ENCODE peak calls at places on chromosome 1, in four cellular contexts. N, X, J and R are unnamed samples.

GRCh38 chr1:243882276-243882675 is 32.2 kb upstream of the AKT3 start:
- DNase-seq in N (no peak), X (no peak), J (peak; percentile 60), R (no peak)

GRCh38 chr1:62070384-62071011 is 124.2 kb upstream of the L1TD1 start:
- DNase-seq in N (no peak), X (peak; percentile 49), J (peak; percentile 59), R (no peak)

GRCh38 chr1:2119886-2120285 is 69.7 kb downstream of the PRKCZ start:
- DNase-seq in N (no peak), X (no peak), J (no peak), R (no peak)

GRCh38 chr1:211330282-211330936 is 3.8 kb downstream of the TRAF5 start:
- DNase-seq in N (peak; percentile 14), X (no peak), J (no peak), R (no peak)

GRCh38 chr1:2526824-2527552 is 592 bp upstream of the PANK4 start:
- DNase-seq in N (no peak), X (no peak), J (peak; percentile 94), R (no peak)

GRCh38 chr1:75725256-75725655 is 747 bp downstream of the ACADM start:
- DNase-seq in N (no peak), X (no peak), J (peak; percentile 36), R (no peak)

GRCh38 chr1:219350621-219351020 is 176.9 kb downstream of the LYPLAL1 start:
- DNase-seq in N (no peak), X (no peak), J (no peak), R (no peak)

GRCh38 chr1:58011978-58012377 is 534.5 kb downstream of the OMA1 start:
- DNase-seq in N (no peak), X (no peak), J (no peak), R (no peak)

GRCh38 chr1:54332781-54333585 is 73.2 kb downstream of the SSBP3 start:
- DNase-seq in N (no peak), X (no peak), J (no peak), R (no peak)

GRCh38 chr1:44985747-44986359 is 542 bp downstream of the EIF2B3 start:
- DNase-seq in N (no peak), X (no peak), J (peak; percentile 55), R (no peak)

GRCh38 chr1:27416387-27417111 is 24.1 kb downstream of the GPR3 start:
- DNase-seq in N (peak; percentile 81), X (peak; percentile 88), J (peak; percentile 80), R (peak; percentile 74)

GRCh38 chr1:43309626-43310025 is 8.8 kb downstream of the TIE1 start:
- DNase-seq in N (no peak), X (no peak), J (peak; percentile 42), R (no peak)

GRCh38 chr1:44532567-44532944 is 127.5 kb downstream of the RNF220 start:
- DNase-seq in N (no peak), X (no peak), J (no peak), R (no peak)

GRCh38 chr1:173862769-173863223 is 5.0 kb downstream of the GAS5 start:
- DNase-seq in N (peak; percentile 22), X (peak; percentile 58), J (peak; percentile 12), R (peak; percentile 49)

GRCh38 chr1:160129046-160129445 is 13.5 kb downstream of the ATP1A2 start:
- DNase-seq in N (no peak), X (no peak), J (peak; percentile 62), R (no peak)

GRCh38 chr1:5881526-5882222 is 110.6 kb downstream of the NPHP4 start:
- DNase-seq in N (no peak), X (no peak), J (no peak), R (no peak)

GRCh38 chr1:46467183-46467504 is 22.5 kb upstream of the DMBX1 start:
- DNase-seq in N (no peak), X (no peak), J (no peak), R (no peak)

GRCh38 chr1:228902781-228903572 is 167.7 kb downstream of the RHOU start:
- DNase-seq in N (no peak), X (no peak), J (peak; percentile 98), R (no peak)

GRCh38 chr1:192977089-192977706 is 82.0 kb downstream of the UCHL5 start:
- DNase-seq in N (no peak), X (peak; percentile 29), J (no peak), R (no peak)

GRCh38 chr1:61481313-61481712 is 243.6 kb downstream of the TM2D1 start:
- DNase-seq in N (no peak), X (no peak), J (peak; percentile 14), R (no peak)

GRCh38 chr1:26856604-26857469 is 6.1 kb upstream of the SFN start:
- DNase-seq in N (no peak), X (no peak), J (no peak), R (no peak)

GRCh38 chr1:64235910-64236309 is 32.5 kb downstream of the UBE2U start:
- DNase-seq in N (no peak), X (no peak), J (no peak), R (no peak)

GRCh38 chr1:160377585-160378206 is 10.8 kb downstream of the NHLH1 start:
- DNase-seq in N (no peak), X (peak; percentile 23), J (peak; percentile 90), R (no peak)

GRCh38 chr1:64228181-64228957 is 24.9 kb downstream of the UBE2U start:
- DNase-seq in N (no peak), X (no peak), J (peak; percentile 70), R (no peak)

GRCh38 chr1:34500451-34500850 is 254.4 kb upstream of the GJB5 start:
- DNase-seq in N (no peak), X (peak; percentile 74), J (peak; percentile 48), R (peak; percentile 19)

GRCh38 chr1:157442065-157442464 is 110.2 kb downstream of the FCRL5 start:
- DNase-seq in N (no peak), X (no peak), J (no peak), R (no peak)

GRCh38 chr1:59184506-59184905 is 112.4 kb upstream of the FGGY start:
- DNase-seq in N (no peak), X (no peak), J (no peak), R (no peak)

GRCh38 chr1:243595527-243596206 is 254.4 kb downstream of the AKT3 start:
- DNase-seq in N (no peak), X (no peak), J (peak; percentile 81), R (no peak)

GRCh38 chr1:27656157-27656893 is 15.7 kb downstream of the IFI6 start:
- DNase-seq in N (peak; percentile 58), X (peak; percentile 91), J (peak; percentile 95), R (no peak)

GRCh38 chr1:156499703-156500577 is 635 bp downstream of the MEF2D start:
- DNase-seq in N (peak; percentile 49), X (peak; percentile 63), J (peak; percentile 64), R (peak; percentile 44)

GRCh38 chr1:27574871-27575831 is 28.8 kb downstream of the AHDC1 start:
- DNase-seq in N (no peak), X (peak; percentile 92), J (peak; percentile 94), R (no peak)

GRCh38 chr1:45518910-45519309 is 2.8 kb downstream of the PRDX1 start:
- DNase-seq in N (peak; percentile 76), X (no peak), J (no peak), R (peak; percentile 67)

GRCh38 chr1:92961896-92962752 is 862 bp upstream of the DIPK1A start:
- DNase-seq in N (peak; percentile 93), X (peak; percentile 78), J (peak; percentile 81), R (peak; percentile 82)

GRCh38 chr1:151762941-151763921 is at the start of gene MRPL9:
- DNase-seq in N (peak; percentile 87), X (peak; percentile 90), J (peak; percentile 90), R (peak; percentile 89)

GRCh38 chr1:98221926-98222325 is 301.1 kb upstream of the DPYD start:
- DNase-seq in N (no peak), X (no peak), J (no peak), R (no peak)

GRCh38 chr1:89834078-89834704 is 13.4 kb downstream of the LRRC8D start:
- DNase-seq in N (no peak), X (no peak), J (no peak), R (no peak)
- H3K4me1 ChIP-seq in N (peaks cover 7% of the 10 kb centered on the region), X (peaks cover 80% of the 10 kb centered on the region), J (no peaks in the 10 kb centered on the region), R (no peaks in the 10 kb centered on the region)

GRCh38 chr1:41317356-41317755 is 43.9 kb upstream of the FOXO6 start:
- DNase-seq in N (no peak), X (no peak), J (peak; percentile 33), R (no peak)
- TF ChIP-seq EZH2phosphoT487 in N (no peak), X (no peak), J (no peak), R (no peak)

GRCh38 chr1:32394141-32394889 is at the start of gene BSDC1:
- DNase-seq in N (peak; percentile 96), X (peak; percentile 99), J (peak; percentile 99), R (peak; percentile 98)

GRCh38 chr1:32394890-32395415 is 712 bp upstream of the BSDC1 start:
- DNase-seq in N (no peak), X (no peak), J (no peak), R (no peak)

GRCh38 chr1:32392358-32392757 is 1.9 kb downstream of the BSDC1 start:
- DNase-seq in N (no peak), X (no peak), J (no peak), R (no peak)

GRCh38 chr1:32393832-32394140 is 455 bp downstream of the BSDC1 start:
- DNase-seq in N (peak; percentile 29), X (peak; percentile 75), J (peak; percentile 76), R (peak; percentile 62)

DNA sequence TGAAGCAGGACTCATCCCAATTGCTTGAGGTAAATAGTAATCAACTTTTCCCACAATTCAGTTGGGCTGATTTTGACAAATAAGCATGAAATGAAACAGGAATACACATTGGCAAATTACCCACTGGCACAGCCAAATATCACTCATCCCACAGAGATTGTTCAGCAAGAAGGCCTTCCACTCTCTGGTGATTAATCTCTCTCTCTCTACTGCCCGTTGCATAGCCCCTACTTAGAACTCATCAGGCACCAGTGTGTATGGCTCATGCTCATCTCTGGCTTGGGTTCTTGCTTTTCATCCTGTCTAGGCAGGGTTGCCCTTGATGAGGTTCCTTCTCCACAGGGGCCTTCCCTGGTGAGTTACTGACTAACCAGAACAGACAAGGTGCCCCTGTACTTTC is 1.1 kb downstream of the BSDC1 start:
- DNase-seq in N (no peak), X (no peak), J (peak; percentile 84), R (no peak)
- H3K27ac ChIP-seq in N (no peak overlapping the region), X (no peak overlapping the region), J (peak overlapping the region; percentile 95), R (no peak overlapping the region)

GRCh38 chr1:226664413-226665101 is 74.5 kb downstream of the ITPKB start:
- DNase-seq in N (no peak), X (no peak), J (peak; percentile 91), R (no peak)

GRCh38 chr1:226663327-226663704 is 75.8 kb downstream of the ITPKB start:
- DNase-seq in N (no peak), X (no peak), J (no peak), R (no peak)

GRCh38 chr1:226661965-226662364 is 77.1 kb downstream of the ITPKB start:
- DNase-seq in N (no peak), X (no peak), J (peak; percentile 32), R (no peak)

GRCh38 chr1:226661271-226661670 is 77.8 kb downstream of the ITPKB start:
- DNase-seq in N (no peak), X (no peak), J (no peak), R (no peak)

GRCh38 chr1:226662704-226663326 is 76.3 kb downstream of the ITPKB start:
- DNase-seq in N (peak; percentile 98), X (no peak), J (peak; percentile 97), R (peak; percentile 98)
- H3K4me1 ChIP-seq in N (peaks cover 49% of the 10 kb centered on the region), X (peaks cover 21% of the 10 kb centered on the region), J (peaks cover 32% of the 10 kb centered on the region), R (peaks cover 64% of the 10 kb centered on the region)